ENCODE peak calls at places on chromosome 2, in ten cellular contexts. F is CD8-positive, alpha-beta memory T cell; Z is lung; M is astrocyte; K is effector memory CD4-positive, alpha-beta T cell; J is HepG2; V is GM23338; P is A549; H is adrenal gland; X is uterus. R is an unnamed sample. For H3K4me1, the result is how much of the 10 kb centered on the place peaks cover.

GRCh38 chr2:6806605-6807004 is 59.1 kb downstream of the CMPK2 start:
- DNase-seq in P (no peak), J (no peak), V (peak), Z (no peak), F (no peak), H (no peak), X (no peak), K (no peak), M (no peak), R (no peak)

GRCh38 chr2:70607121-70607551 is 53.5 kb upstream of the TGFA start:
- DNase-seq in X (no peak), V (no peak), F (no peak), K (no peak), Z (no peak), H (no peak), M (peak), J (no peak), P (no peak), R (no peak)

GRCh38 chr2:218387369-218388194 is 5.5 kb downstream of the SLC11A1 start:
- DNase-seq in J (peak), K (no peak), Z (peak), P (peak), M (peak), F (no peak), H (peak), X (no peak), V (peak), R (no peak)

GRCh38 chr2:240846881-240847601 is 21.6 kb upstream of the AGXT start:
- DNase-seq in H (peak), X (no peak), Z (no peak), K (no peak), J (no peak), F (no peak), M (no peak), V (no peak), P (no peak), R (no peak)

GRCh38 chr2:27054721-27055120 is 3.3 kb downstream of the AGBL5 start:
- DNase-seq in X (no peak), F (no peak), M (no peak), H (no peak), V (no peak), Z (no peak), P (no peak), K (no peak), J (no peak), R (no peak)

GRCh38 chr2:25566694-25567093 is 106.7 kb downstream of the DTNB start:
- DNase-seq in K (no peak), F (no peak), P (no peak), X (no peak), Z (no peak), H (peak), J (no peak), M (peak), V (no peak), R (no peak)

GRCh38 chr2:69960821-69961220 is 610 bp downstream of the ASPRV1 start:
- DNase-seq in F (no peak), V (no peak), P (no peak), X (no peak), K (no peak), Z (no peak), M (no peak), J (no peak), H (no peak), R (no peak)

GRCh38 chr2:2044658-2045057 is 286.4 kb downstream of the MYT1L start:
- DNase-seq in M (no peak), K (no peak), P (no peak), F (no peak), J (no peak), V (no peak), H (no peak), Z (no peak), X (no peak), R (no peak)

GRCh38 chr2:118460425-118460824 is 372.2 kb downstream of the INSIG2 start:
- DNase-seq in F (no peak), Z (no peak), M (no peak), H (no peak), J (no peak), X (no peak), P (no peak), V (no peak), K (no peak), R (no peak)

GRCh38 chr2:1586251-1586945 is 157.9 kb downstream of the PXDN start:
- DNase-seq in K (no peak), X (no peak), J (no peak), Z (no peak), H (no peak), M (no peak), V (no peak), F (no peak), P (no peak), R (no peak)

GRCh38 chr2:217360111-217360510 is 500.2 kb upstream of the TNP1 start:
- DNase-seq in X (no peak), Z (no peak), F (no peak), V (no peak), K (no peak), M (no peak), H (no peak), P (no peak), J (no peak), R (no peak)

GRCh38 chr2:29106980-29107388 is 8.2 kb upstream of the CLIP4 start:
- DNase-seq in P (no peak), M (peak), V (no peak), F (no peak), Z (no peak), X (no peak), J (peak), H (no peak), K (no peak), R (no peak)

GRCh38 chr2:190469770-190470169 is 61.6 kb downstream of the MFSD6 start:
- DNase-seq in J (no peak), M (peak), K (no peak), F (no peak), H (peak), X (peak), V (no peak), P (peak), Z (peak), R (no peak)

GRCh38 chr2:187365315-187365714 is 82.7 kb downstream of the CALCRL start:
- DNase-seq in X (no peak), P (no peak), M (no peak), V (no peak), J (no peak), K (no peak), F (no peak), H (no peak), Z (no peak), R (no peak)

GRCh38 chr2:171432969-171433762 is 624 bp downstream of the METTL8 start:
- DNase-seq in X (no peak), J (peak), V (peak), H (peak), Z (peak), P (peak), F (peak), M (no peak), K (no peak), R (no peak)

GRCh38 chr2:5121106-5121505 is 571.1 kb upstream of the SOX11 start:
- DNase-seq in J (no peak), X (no peak), M (no peak), P (no peak), V (no peak), Z (no peak), K (no peak), H (no peak), F (no peak), R (no peak)

GRCh38 chr2:213233438-213234330 is 50.6 kb upstream of the SPAG16 start:
- DNase-seq in J (no peak), M (no peak), V (no peak), K (no peak), P (no peak), H (no peak), Z (no peak), F (no peak), X (no peak), R (no peak)

GRCh38 chr2:138059967-138060635 is 95.8 kb downstream of the HNMT start:
- DNase-seq in X (peak), M (peak), K (no peak), V (no peak), J (peak), F (no peak), H (peak), Z (no peak), P (peak), R (peak)

GRCh38 chr2:71101656-71102055 is 28.4 kb downstream of the MCEE start:
- DNase-seq in J (peak), X (no peak), F (no peak), M (peak), K (no peak), P (no peak), H (peak), V (no peak), Z (no peak), R (no peak)

GRCh38 chr2:25078171-25079049 is 36.5 kb downstream of the EFR3B start:
- DNase-seq in P (peak), F (no peak), X (peak), V (no peak), K (no peak), M (peak), Z (no peak), J (peak), H (peak), R (no peak)

GRCh38 chr2:58428553-58429284 is 187.6 kb upstream of the FANCL start:
- DNase-seq in F (no peak), X (no peak), V (peak), K (no peak), P (peak), J (no peak), M (no peak), Z (no peak), H (peak), R (no peak)

GRCh38 chr2:125979886-125980285 is 676.1 kb upstream of the GYPC start:
- DNase-seq in V (no peak), X (no peak), Z (no peak), F (no peak), M (no peak), H (no peak), K (no peak), J (no peak), P (no peak), R (no peak)

GRCh38 chr2:151947524-151948165 is 119.4 kb upstream of the ARL5A start:
- DNase-seq in K (no peak), X (no peak), F (no peak), M (peak), P (no peak), J (no peak), Z (peak), V (no peak), H (peak), R (no peak)

GRCh38 chr2:85799215-85799956 is 45.6 kb downstream of the ATOH8 start:
- DNase-seq in Z (no peak), F (no peak), X (peak), K (no peak), H (peak), J (peak), P (peak), V (no peak), M (no peak), R (no peak)

GRCh38 chr2:198102120-198102519 is 297.7 kb downstream of the PLCL1 start:
- DNase-seq in F (no peak), X (no peak), V (no peak), J (no peak), Z (no peak), H (no peak), M (no peak), P (no peak), K (no peak), R (no peak)

GRCh38 chr2:176652300-176653182 is 383.3 kb downstream of the MTX2 start:
- DNase-seq in F (no peak), Z (no peak), M (peak), P (peak), J (peak), V (peak), X (no peak), K (no peak), H (peak), R (peak)

GRCh38 chr2:3624059-3624794 is 29.3 kb downstream of the COLEC11 start:
- DNase-seq in F (no peak), X (no peak), H (no peak), P (no peak), K (no peak), Z (no peak), V (no peak), J (no peak), M (no peak), R (no peak)

GRCh38 chr2:99066075-99066557 is 75.4 kb upstream of the C2orf15 start:
- DNase-seq in H (peak), Z (no peak), K (no peak), F (no peak), J (peak), P (peak), X (no peak), M (peak), V (peak), R (no peak)

GRCh38 chr2:196431957-196432356 is 207.6 kb upstream of the CCDC150 start:
- DNase-seq in H (no peak), X (no peak), Z (no peak), K (no peak), J (peak), F (no peak), P (peak), V (peak), M (no peak), R (no peak)

GRCh38 chr2:25279091-25279651 is 62.6 kb downstream of the DNMT3A start:
- DNase-seq in X (peak), K (no peak), P (no peak), Z (peak), F (no peak), V (no peak), J (no peak), H (peak), M (no peak), R (peak)

GRCh38 chr2:101806123-101806522 is 108.6 kb downstream of the MAP4K4 start:
- DNase-seq in M (peak), F (no peak), K (no peak), P (peak), H (no peak), Z (no peak), V (peak), J (peak), X (no peak), R (no peak)

GRCh38 chr2:26340831-26341230 is 5.1 kb upstream of the SELENOI start:
- DNase-seq in J (no peak), M (no peak), P (no peak), K (no peak), X (no peak), Z (no peak), V (no peak), F (no peak), H (no peak), R (no peak)

GRCh38 chr2:30193104-30193681 is 38.1 kb upstream of the LBH start:
- DNase-seq in P (no peak), Z (no peak), V (no peak), J (no peak), K (no peak), H (no peak), F (no peak), M (no peak), X (no peak), R (no peak)

GRCh38 chr2:236309669-236310029 is 45.4 kb upstream of the ASB18 start:
- DNase-seq in X (no peak), F (no peak), V (peak), K (no peak), J (peak), M (peak), Z (no peak), H (no peak), P (peak), R (no peak)

GRCh38 chr2:100257939-100258338 is 64.4 kb downstream of the LONRF2 start:
- DNase-seq in K (no peak), X (no peak), Z (no peak), M (peak), P (no peak), F (no peak), V (no peak), J (no peak), H (no peak), R (no peak)

GRCh38 chr2:10225291-10226031 is 77.2 kb upstream of the HPCAL1 start:
- DNase-seq in M (no peak), J (no peak), V (peak), F (no peak), X (peak), P (no peak), Z (no peak), H (no peak), K (no peak), R (no peak)

GRCh38 chr2:238160206-238161129 is 1.7 kb downstream of the ERFE start:
- DNase-seq in Z (no peak), J (peak), M (no peak), X (no peak), F (no peak), K (no peak), H (no peak), V (peak), P (no peak), R (no peak)

GRCh38 chr2:85981579-85982247 is 92.9 kb upstream of the ST3GAL5 start:
- DNase-seq in K (no peak), V (no peak), P (no peak), F (no peak), Z (no peak), M (no peak), X (no peak), J (no peak), H (no peak), R (no peak)

GRCh38 chr2:136023416-136023815 is 38.0 kb upstream of the DARS1 start:
- DNase-seq in H (no peak), F (no peak), M (no peak), X (no peak), Z (no peak), V (no peak), J (peak), K (no peak), P (no peak), R (no peak)
- H3K4me1 ChIP-seq in H (under half), F (under half), M (under half), X (under half), Z (under half), V (under half), J (under half), K (under half), P (under half), R (under half)

DNA sequence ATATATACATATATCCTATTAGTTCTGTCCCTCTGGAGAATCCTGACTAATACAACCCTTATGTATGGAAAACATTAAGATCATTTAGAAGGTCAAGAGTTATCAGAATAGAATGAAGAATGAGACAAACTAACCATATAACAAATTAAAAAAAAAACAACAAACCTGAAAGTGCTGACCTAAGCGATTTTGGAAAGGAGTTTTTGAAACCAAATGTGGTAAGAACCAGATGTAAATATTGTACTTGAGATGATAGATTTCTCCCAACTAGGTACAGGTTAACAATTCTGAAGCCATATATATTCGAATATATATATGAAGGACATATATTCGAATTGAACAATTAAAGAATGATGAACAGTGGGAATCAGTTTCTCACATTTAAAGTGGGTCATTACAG is 917.8 kb upstream of the SLC39A10 start:
- DNase-seq in Z (no peak), M (no peak), P (no peak), X (no peak), F (no peak), K (no peak), J (no peak), V (no peak), H (no peak), R (no peak)
- H3K4me3 ChIP-seq in Z (no peak), M (no peak), P (no peak), X (no peak), F (no peak), K (no peak), J (no peak), V (no peak), H (no peak), R (no peak)

DNA sequence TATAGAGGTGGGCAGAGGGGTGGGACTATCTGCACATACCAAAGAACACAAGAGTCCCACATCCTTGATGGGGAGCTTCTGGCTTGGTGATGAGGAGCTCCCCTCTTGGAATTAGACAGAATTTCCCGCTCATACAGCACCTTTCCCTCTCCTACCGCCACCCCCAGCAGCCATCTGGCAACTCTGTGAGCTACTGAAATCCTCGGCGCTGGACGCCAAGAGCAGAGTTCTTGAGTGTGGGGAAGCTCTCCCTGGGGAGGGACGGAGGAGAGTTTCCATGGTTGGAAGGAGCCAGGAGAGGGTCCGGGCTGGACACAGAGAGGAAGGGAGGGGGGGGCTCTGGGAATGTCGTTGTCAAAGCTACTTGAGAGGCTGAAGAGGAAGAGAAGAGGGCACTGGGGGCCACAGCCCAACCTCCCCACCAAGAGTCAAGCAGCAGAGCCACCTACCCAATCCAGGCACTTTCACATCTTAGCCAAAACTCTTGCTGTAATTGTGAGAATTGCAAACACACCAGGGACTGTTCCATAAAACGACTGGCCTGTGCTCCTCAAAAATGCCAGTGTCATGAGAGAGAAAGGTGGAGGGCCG is 89.4 kb upstream of the MCFD2 start:
- DNase-seq in H (no peak), Z (no peak), J (no peak), M (no peak), F (no peak), P (no peak), V (no peak), K (no peak), X (no peak), R (no peak)
- H3K4me1 ChIP-seq in H (half or more), Z (under half), J (under half), M (under half), F (under half), P (under half), V (under half), K (under half), X (under half), R (half or more)

GRCh38 chr2:62473428-62473827 is 32.6 kb downstream of the TMEM17 start:
- DNase-seq in J (no peak), F (no peak), P (no peak), Z (no peak), X (no peak), M (no peak), H (no peak), K (no peak), V (no peak), R (no peak)
- H3K4me3 ChIP-seq in J (no peak), F (no peak), P (no peak), Z (no peak), X (no peak), M (no peak), H (no peak), K (no peak), V (no peak), R (no peak)

DNA sequence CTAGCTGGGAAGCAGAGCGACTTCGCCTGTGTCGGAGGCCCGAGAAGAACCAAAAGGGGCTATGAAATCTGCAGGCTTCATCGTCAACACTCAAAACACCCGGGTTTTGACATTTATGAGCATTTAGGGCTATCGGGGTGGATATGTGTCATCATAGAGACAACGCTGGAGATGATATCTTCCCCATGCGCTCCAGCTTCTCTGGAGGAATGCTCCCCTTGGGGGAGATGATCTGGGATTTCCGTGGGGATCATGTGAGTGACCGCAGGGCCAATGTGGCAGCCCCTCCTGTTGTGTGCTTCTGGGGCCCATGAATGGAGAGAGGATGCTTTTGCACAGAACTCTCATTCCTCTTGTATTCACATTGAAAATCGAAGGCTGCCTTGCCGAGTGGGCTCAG is 182.4 kb downstream of the KLHL29 start:
- DNase-seq in M (no peak), J (no peak), P (no peak), K (no peak), X (no peak), Z (no peak), H (no peak), V (no peak), F (no peak), R (no peak)
- H3K4me1 ChIP-seq in M (under half), J (under half), P (under half), K (under half), X (under half), Z (under half), H (half or more), V (under half), F (under half), R (half or more)

GRCh38 chr2:39247512-39247911 is 3.7 kb upstream of the CDKL4 start:
- DNase-seq in F (no peak), Z (no peak), X (no peak), K (no peak), J (no peak), P (no peak), M (no peak), V (no peak), H (no peak), R (no peak)

GRCh38 chr2:39246382-39246980 is 2.7 kb upstream of the CDKL4 start:
- DNase-seq in X (no peak), Z (no peak), H (no peak), K (no peak), J (no peak), F (no peak), M (no peak), V (no peak), P (no peak), R (no peak)

GRCh38 chr2:39240758-39241157 is 3.0 kb downstream of the CDKL4 start:
- DNase-seq in J (no peak), H (no peak), F (no peak), M (no peak), V (no peak), X (no peak), P (no peak), Z (no peak), K (no peak), R (no peak)

GRCh38 chr2:39241588-39241987 is 2.2 kb downstream of the CDKL4 start:
- DNase-seq in V (peak), X (no peak), F (no peak), J (no peak), H (no peak), M (no peak), K (no peak), P (no peak), Z (no peak), R (no peak)

GRCh38 chr2:39243469-39244123 is at the start of gene CDKL4:
- DNase-seq in Z (no peak), X (no peak), J (no peak), P (no peak), K (peak), V (no peak), F (peak), M (no peak), H (no peak), R (no peak)
- H3K4me3 ChIP-seq in Z (no peak), X (no peak), J (no peak), P (no peak), K (peak), V (no peak), F (peak), M (peak), H (no peak), R (peak)